ENCODE peak calls at places on chromosomes 2 and 18, in four cellular contexts. N is ELF-1; H is HCT116; S is activated effector memory CD4-positive, alpha-beta T cell treated with Interleukin-2 at 50 U/mL for 16 hours. T is an unnamed sample.

GRCh38 chr2:33678447-33678846 is 79.3 kb upstream of the FAM98A start:
- DNase-seq in H (no peak), N (no peak), S (no peak), T (no peak)

GRCh38 chr2:109386004-109386695 is 227.6 kb downstream of the SEPTIN10 start:
- DNase-seq in N (peak; percentile 60), S (no peak), H (no peak), T (no peak)

GRCh38 chr2:20012282-20013060 is at the start of gene MATN3:
- DNase-seq in N (peak; percentile 84), S (no peak), H (no peak), T (peak; percentile 13)

GRCh38 chr18:45497595-45498269 is 117.5 kb upstream of the SLC14A2 start:
- DNase-seq in S (no peak), N (no peak), H (no peak), T (no peak)

GRCh38 chr2:11270891-11271290 is 73.5 kb downstream of the ROCK2 start:
- DNase-seq in H (no peak), N (no peak), S (no peak), T (no peak)

GRCh38 chr18:49768051-49768391 is 45.3 kb downstream of the ACAA2 start:
- DNase-seq in H (peak; percentile 62), S (no peak), N (peak; percentile 88), T (no peak)

GRCh38 chr2:241975593-241976284 is 106.2 kb downstream of the RTP5 start:
- DNase-seq in N (no peak), H (no peak), S (no peak), T (no peak)

GRCh38 chr2:24015562-24016375 is 5.9 kb downstream of the MFSD2B start:
- DNase-seq in N (peak; percentile 46), S (no peak), H (no peak), T (no peak)

GRCh38 chr2:175964195-175964594 is 37.9 kb downstream of the LNPK start:
- DNase-seq in N (no peak), H (peak; percentile 8), S (no peak), T (no peak)

GRCh38 chr2:205403244-205403845 is 279.0 kb upstream of the NRP2 start:
- DNase-seq in N (no peak), H (no peak), S (no peak), T (no peak)

GRCh38 chr2:235240574-235240973 is 253.3 kb upstream of the AGAP1 start:
- DNase-seq in S (no peak), N (peak; percentile 56), H (no peak), T (no peak)

GRCh38 chr2:30366199-30366691 is 80.8 kb upstream of the LCLAT1 start:
- DNase-seq in N (peak; percentile 32), S (no peak), H (no peak), T (no peak)

GRCh38 chr18:45007531-45007930 is 326.8 kb downstream of the SETBP1 start:
- DNase-seq in S (no peak), N (no peak), H (no peak), T (no peak)

GRCh38 chr2:64730551-64731305 is 77.0 kb upstream of the SERTAD2 start:
- DNase-seq in S (peak; percentile 21), N (peak; percentile 73), H (no peak), T (peak; percentile 9)

GRCh38 chr18:69387181-69387580 is 13.5 kb upstream of the DOK6 start:
- DNase-seq in N (no peak), H (no peak), S (no peak), T (no peak)

GRCh38 chr18:79501006-79501405 is 105.3 kb downstream of the NFATC1 start:
- DNase-seq in N (no peak), H (no peak), S (no peak), T (no peak)

GRCh38 chr18:59079264-59079972 is 60.3 kb upstream of the SEC11C start:
- DNase-seq in H (no peak), S (no peak), N (no peak), T (no peak)

GRCh38 chr2:53970095-53970897 is 497 bp downstream of the PSME4 start:
- DNase-seq in N (peak; percentile 64), S (peak; percentile 10), H (no peak), T (peak; percentile 8)

GRCh38 chr2:44655401-44655864 is 286.1 kb upstream of the SIX3 start:
- DNase-seq in S (no peak), N (no peak), H (no peak), T (no peak)

GRCh38 chr18:78875268-78875997 is 104.2 kb upstream of the SALL3 start:
- DNase-seq in H (peak; percentile 19), N (peak; percentile 61), S (no peak), T (no peak)

GRCh38 chr2:148926291-148926961 is 51.4 kb downstream of the KIF5C start:
- DNase-seq in S (peak; percentile 35), N (peak; percentile 55), H (peak; percentile 33), T (peak; percentile 29)

GRCh38 chr2:152740743-152741328 is 22.4 kb downstream of the ARL6IP6 start:
- DNase-seq in H (peak; percentile 49), S (no peak), N (no peak), T (no peak)

GRCh38 chr2:19611491-19612332 is 253.3 kb upstream of the OSR1 start:
- DNase-seq in N (no peak), S (no peak), H (peak; percentile 73), T (no peak)

GRCh38 chr18:52499646-52500045 is 159.6 kb downstream of the DCC start:
- DNase-seq in N (no peak), S (no peak), H (no peak), T (no peak)

GRCh38 chr2:174024524-174025270 is 59.5 kb upstream of the SP3 start:
- DNase-seq in H (no peak), S (no peak), N (peak; percentile 69), T (no peak)

GRCh38 chr2:211611061-211611518 is 927.5 kb downstream of the ERBB4 start:
- DNase-seq in N (peak; percentile 58), H (no peak), S (no peak), T (no peak)

GRCh38 chr2:128310094-128310716 is 8.5 kb downstream of the HS6ST1 start:
- DNase-seq in S (no peak), H (no peak), N (no peak), T (peak; percentile 1)

GRCh38 chr2:159035790-159036411 is 67.5 kb downstream of the TANC1 start:
- DNase-seq in S (no peak), N (peak; percentile 83), H (peak; percentile 62), T (peak; percentile 6)

GRCh38 chr18:31427010-31427409 is 20.5 kb upstream of the DSG3 start:
- DNase-seq in H (no peak), S (no peak), N (no peak), T (no peak)

GRCh38 chr2:57100436-57100835 is 916.6 kb downstream of the CCDC85A start:
- DNase-seq in S (no peak), N (no peak), H (no peak), T (no peak)

GRCh38 chr2:105919826-105920225 is 175.1 kb downstream of the NCK2 start:
- DNase-seq in N (peak; percentile 38), H (peak; percentile 62), S (peak; percentile 32), T (peak; percentile 34)

GRCh38 chr18:56890632-56891031 is 239.5 kb downstream of the WDR7 start:
- DNase-seq in H (no peak), N (no peak), S (no peak), T (no peak)

GRCh38 chr2:196677404-196677803 is 37.9 kb downstream of the CCDC150 start:
- DNase-seq in N (peak; percentile 4), S (no peak), H (no peak), T (no peak)

GRCh38 chr2:73084971-73085370 is 13.5 kb upstream of the SFXN5 start:
- DNase-seq in N (no peak), H (no peak), S (no peak), T (no peak)

GRCh38 chr18:51890762-51891161 is 449.2 kb upstream of the DCC start:
- DNase-seq in S (no peak), N (no peak), H (no peak), T (no peak)

GRCh38 chr2:6914829-6915228 is 2.4 kb upstream of the RNF144A start:
- DNase-seq in N (no peak), S (no peak), H (peak; percentile 71), T (no peak)

GRCh38 chr18:45637546-45638327 is 22.5 kb downstream of the SLC14A2 start:
- DNase-seq in N (peak; percentile 43), H (no peak), S (no peak), T (no peak)

T was measured in T-helper 17 cell.